ENCODE peak calls at places on chromosomes 13 and 19, in nine cellular contexts. A, D, R, N, G, E, W, U and K are unnamed samples.
A peak's percentile ranks its signal among the peaks of the same experiment; 100 is the strongest.

GRCh38 chr19:18541258-18541991 is 1.9 kb downstream of the FKBP8 start:
- DNase-seq in A (no peak), D (no peak), R (no peak), N (no peak), G (no peak), E (no peak), W (no peak), U (no peak), K (no peak)

GRCh38 chr13:66831317-66831716 is 398.8 kb downstream of the PCDH9 start:
- DNase-seq in A (no peak), D (no peak), R (no peak), N (peak; percentile 14), G (no peak), E (no peak), W (no peak), U (no peak), K (no peak)

GRCh38 chr13:25588336-25589060 is 216.7 kb downstream of the ATP8A2 start:
- DNase-seq in A (no peak), D (no peak), R (no peak), N (no peak), G (no peak), E (no peak), W (no peak), U (no peak), K (no peak)

GRCh38 chr19:15072930-15073647 is 8.9 kb upstream of the OR1I1 start:
- DNase-seq in A (no peak), D (no peak), R (no peak), N (no peak), G (no peak), E (peak; percentile 55), W (no peak), U (no peak), K (no peak)

GRCh38 chr19:53467138-53467502 is 413 bp upstream of the ZNF813 start:
- DNase-seq in A (no peak), D (no peak), R (peak; percentile 26), N (no peak), G (no peak), E (no peak), W (no peak), U (peak; percentile 23), K (no peak)

GRCh38 chr13:111322916-111323331 is 2.5 kb downstream of the TEX29 start:
- DNase-seq in A (no peak), D (no peak), R (peak; percentile 13), N (no peak), G (no peak), E (no peak), W (no peak), U (no peak), K (no peak)

GRCh38 chr19:46977548-46977947 is 42.1 kb upstream of the NPAS1 start:
- DNase-seq in A (no peak), D (no peak), R (no peak), N (no peak), G (no peak), E (no peak), W (no peak), U (no peak), K (no peak)

GRCh38 chr13:75079226-75079625 is 402.7 kb downstream of the TBC1D4 start:
- DNase-seq in A (peak; percentile 66), D (peak; percentile 10), R (no peak), N (no peak), G (no peak), E (no peak), W (no peak), U (no peak), K (no peak)

GRCh38 chr13:44307844-44308243 is 65.8 kb upstream of the SERP2 start:
- DNase-seq in A (no peak), D (no peak), R (no peak), N (no peak), G (no peak), E (no peak), W (no peak), U (no peak), K (no peak)

GRCh38 chr13:44305216-44305615 is 68.4 kb upstream of the SERP2 start:
- DNase-seq in A (no peak), D (no peak), R (no peak), N (no peak), G (no peak), E (no peak), W (no peak), U (no peak), K (no peak)

GRCh38 chr13:44307255-44307654 is 66.4 kb upstream of the SERP2 start:
- DNase-seq in A (peak; percentile 38), D (no peak), R (no peak), N (no peak), G (no peak), E (no peak), W (no peak), U (no peak), K (no peak)

GRCh38 chr13:44305845-44306244 is 67.8 kb upstream of the SERP2 start:
- DNase-seq in A (peak; percentile 67), D (no peak), R (no peak), N (no peak), G (no peak), E (no peak), W (no peak), U (no peak), K (no peak)

GRCh38 chr13:44306401-44307192 is 67.0 kb upstream of the SERP2 start:
- DNase-seq in A (peak; percentile 99), D (peak; percentile 81), R (peak; percentile 28), N (no peak), G (no peak), E (peak; percentile 76), W (no peak), U (peak; percentile 82), K (no peak)
- H3K4me3 ChIP-seq in A (no peak overlapping the region), D (no peak overlapping the region), R (no peak overlapping the region), N (no peak overlapping the region), G (peak overlapping the region; percentile 7), E (no peak overlapping the region), W (no peak overlapping the region), U (no peak overlapping the region), K (no peak overlapping the region)

GRCh38 chr19:45574526-45574925 is 10.1 kb downstream of the OPA3 start:
- DNase-seq in A (no peak), D (no peak), R (no peak), N (no peak), G (no peak), E (no peak), W (no peak), U (no peak), K (no peak)

GRCh38 chr19:45571457-45572220 is 13.0 kb downstream of the OPA3 start:
- DNase-seq in A (no peak), D (no peak), R (no peak), N (no peak), G (no peak), E (no peak), W (no peak), U (no peak), K (no peak)

GRCh38 chr19:45577111-45577905 is 7.3 kb downstream of the OPA3 start:
- DNase-seq in A (peak; percentile 95), D (peak; percentile 80), R (no peak), N (no peak), G (no peak), E (peak; percentile 61), W (peak; percentile 52), U (peak; percentile 49), K (no peak)

GRCh38 chr19:45576682-45577081 is 7.9 kb downstream of the OPA3 start:
- DNase-seq in A (no peak), D (no peak), R (no peak), N (no peak), G (no peak), E (no peak), W (no peak), U (no peak), K (no peak)

DNA sequence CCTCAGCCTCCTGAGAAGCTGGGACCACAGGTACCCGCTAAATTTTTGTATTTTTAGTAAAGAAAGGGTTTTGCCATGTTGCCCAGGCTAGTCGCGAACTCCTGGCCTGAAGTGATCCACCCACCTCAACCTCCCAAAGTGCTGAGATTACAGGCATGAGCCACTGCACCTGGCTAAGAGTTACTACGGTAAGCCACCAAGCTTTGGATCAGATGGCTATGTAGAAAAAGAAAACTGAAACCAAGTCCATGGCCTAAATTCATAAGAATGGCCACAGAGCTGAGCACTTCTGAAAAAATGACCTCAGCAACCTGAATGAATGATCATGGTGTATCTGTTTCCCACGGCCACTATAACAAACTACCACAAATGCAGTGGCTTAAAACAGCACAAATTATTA is 9.4 kb downstream of the OPA3 start:
- DNase-seq in A (no peak), D (no peak), R (no peak), N (peak; percentile 83), G (no peak), E (no peak), W (peak; percentile 72), U (no peak), K (no peak)
- H3K4me3 ChIP-seq in A (no peak overlapping the region), D (no peak overlapping the region), R (no peak overlapping the region), N (peak overlapping the region; percentile 17), G (no peak overlapping the region), E (no peak overlapping the region), W (no peak overlapping the region), U (no peak overlapping the region), K (no peak overlapping the region)

DNA sequence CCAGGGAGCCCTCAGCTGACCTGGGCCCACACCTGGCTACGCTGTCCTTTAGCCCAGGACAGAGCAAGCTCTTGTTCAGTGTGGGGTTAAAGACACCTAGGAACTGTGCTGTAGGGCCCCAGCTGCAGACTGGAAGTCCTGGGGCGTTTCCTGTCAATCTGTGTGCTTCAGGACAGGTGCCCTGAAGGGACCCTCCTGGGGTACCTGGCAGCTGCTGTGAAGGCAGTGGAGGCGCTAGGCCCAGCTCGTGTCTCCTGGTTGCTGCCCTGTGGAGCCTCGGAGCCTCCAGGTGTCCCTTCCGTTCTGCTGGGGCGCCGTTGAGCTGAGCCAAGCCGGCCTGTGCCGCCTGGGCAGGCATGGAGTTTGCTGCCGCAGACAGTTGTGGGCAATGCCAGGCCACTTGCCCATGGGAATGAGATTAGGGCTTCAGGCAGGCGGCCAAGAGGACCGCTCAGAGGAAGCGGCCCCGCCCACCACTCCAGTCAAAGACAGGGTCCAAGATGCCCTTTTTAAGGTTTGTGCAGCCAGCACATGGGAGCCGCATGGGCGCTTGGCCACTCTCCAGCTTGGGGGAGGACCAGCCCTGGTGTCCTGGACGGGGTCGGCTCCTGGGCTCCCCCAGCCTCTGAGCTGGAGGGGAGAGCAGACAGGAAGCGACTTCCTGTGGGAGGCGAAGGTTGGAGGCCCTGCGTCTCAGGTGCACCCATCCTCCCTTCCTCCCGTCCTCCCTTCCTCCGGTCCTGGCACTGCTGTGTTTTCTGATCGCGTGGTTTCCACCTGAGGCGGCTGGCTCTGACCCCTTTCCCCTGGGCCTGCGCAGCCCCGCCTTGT is 4.0 kb downstream of the PTBP1 start:
- DNase-seq in A (no peak), D (no peak), R (peak; percentile 66), N (no peak), G (no peak), E (no peak), W (no peak), U (peak; percentile 87), K (no peak)
- H3K4me3 ChIP-seq in A (no peak overlapping the region), D (peak overlapping the region; percentile 32), R (peak overlapping the region; percentile 17), N (no peak overlapping the region), G (peak overlapping the region; percentile 17), E (peak overlapping the region; percentile 15), W (no peak overlapping the region), U (peak overlapping the region; percentile 87), K (no peak overlapping the region)

DNA sequence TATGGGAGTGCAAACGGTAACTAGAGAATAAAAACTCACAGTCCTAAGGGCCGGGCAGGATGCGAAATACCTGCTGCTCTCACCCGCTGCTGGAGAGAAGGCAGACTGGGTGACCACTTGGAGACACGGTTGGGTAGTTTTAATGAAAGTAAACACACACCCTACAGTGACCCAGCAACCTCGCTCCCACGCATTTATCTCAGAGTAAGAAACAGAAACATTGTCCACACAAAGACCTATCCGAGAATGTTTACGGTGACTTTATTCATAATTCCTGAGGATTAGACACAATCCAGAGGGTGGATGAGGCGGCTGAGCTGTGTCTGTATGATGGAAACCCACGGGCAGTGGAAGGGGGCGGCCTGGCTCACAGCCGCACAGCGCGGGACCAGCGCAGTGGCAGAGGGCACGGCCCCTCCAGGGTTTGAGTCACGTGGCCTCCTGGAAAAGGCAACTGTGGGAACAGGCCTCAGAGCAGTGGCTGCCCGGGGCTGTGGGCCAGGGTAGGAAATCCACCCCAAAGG is 73.5 kb upstream of the C13orf46 start:
- DNase-seq in A (peak; percentile 43), D (no peak), R (no peak), N (peak; percentile 51), G (no peak), E (no peak), W (peak; percentile 89), U (no peak), K (no peak)
- H3K4me3 ChIP-seq in A (no peak overlapping the region), D (no peak overlapping the region), R (no peak overlapping the region), N (no peak overlapping the region), G (no peak overlapping the region), E (no peak overlapping the region), W (no peak overlapping the region), U (no peak overlapping the region), K (peak overlapping the region; percentile 1)